ENCODE peak calls at places on chromosomes 6 and 20, in ten cellular contexts. F is cardiac muscle cell; H is right lobe of liver; E is hypothalamus; Z is fibroblast of the conjunctiva; L is GM04503; Q is NCI-H1436; O is NB4; G is NCI-H1417; C is CD8-positive, alpha-beta T cell. M is an unnamed sample.

GRCh38 chr6:7727951-7728854 is 2.3 kb downstream of the BMP6 start:
- DNase-seq in F (peak), H (peak), E (peak), Z (no peak), L (no peak), Q (no peak), O (peak), G (peak), C (no peak), M (peak)

GRCh38 chr6:73455865-73456629 is 4.0 kb upstream of the CGAS start:
- DNase-seq in F (peak), H (no peak), E (no peak), Z (peak), L (no peak), Q (no peak), O (peak), G (no peak), C (no peak), M (no peak)

GRCh38 chr6:140956567-140957306 is 1176.0 kb upstream of the GJE1 start:
- DNase-seq in F (no peak), H (no peak), E (no peak), Z (peak), L (peak), Q (peak), O (no peak), G (peak), C (no peak), M (no peak)

GRCh38 chr6:42742116-42742894 is 3.6 kb downstream of the TBCC start:
- DNase-seq in F (peak), H (no peak), E (no peak), Z (no peak), L (no peak), Q (peak), O (peak), G (no peak), C (no peak), M (no peak)

GRCh38 chr20:49573900-49574416 is 6.0 kb upstream of the PTGIS start:
- DNase-seq in F (peak), H (no peak), E (no peak), Z (no peak), L (no peak), Q (no peak), O (no peak), G (no peak), C (no peak), M (no peak)

GRCh38 chr20:47792021-47792618 is 6.8 kb upstream of the SULF2 start:
- DNase-seq in F (peak), H (no peak), E (no peak), Z (peak), L (peak), Q (no peak), O (peak), G (peak), C (no peak), M (no peak)

GRCh38 chr6:159075506-159076100 is 30.8 kb upstream of the TAGAP start:
- DNase-seq in F (peak), H (peak), E (peak), Z (no peak), L (no peak), Q (no peak), O (no peak), G (no peak), C (no peak), M (no peak)

GRCh38 chr6:78947529-78947928 is 80.2 kb downstream of the IRAK1BP1 start:
- DNase-seq in F (no peak), H (no peak), E (no peak), Z (no peak), L (no peak), Q (no peak), O (no peak), G (no peak), C (no peak), M (no peak)

GRCh38 chr6:38215225-38215624 is 395.7 kb downstream of the ZFAND3 start:
- DNase-seq in F (no peak), H (no peak), E (no peak), Z (no peak), L (no peak), Q (peak), O (no peak), G (peak), C (no peak), M (peak)

GRCh38 chr6:161130606-161131005 is 139.0 kb downstream of the MAP3K4 start:
- DNase-seq in F (no peak), H (no peak), E (no peak), Z (no peak), L (no peak), Q (no peak), O (no peak), G (no peak), C (no peak), M (no peak)

M was measured in midbrain.